ENCODE peak calls at places on chromosomes 12 and 14, in nine cellular contexts. One of them, this sample, is unnamed.

GRCh38 chr12:108004368-108004767 is 124.7 kb upstream of the WSCD2 start:
- DNase-seq in NCI-H1930: no peak
- DNase-seq in osteocyte: peak
- DNase-seq in HS-5: no peak
- DNase-seq in cardiac fibroblast: no peak
- DNase-seq in Peyer's patch: no peak
- DNase-seq in HTR-8/SVneo: peak
- DNase-seq in choroid plexus epithelial cell: peak
- DNase-seq in head of caudate nucleus: no peak
- DNase-seq in this sample: no peak

GRCh38 chr14:103973354-103973753 is 31.0 kb upstream of the RD3L start:
- DNase-seq in NCI-H1930: no peak
- DNase-seq in choroid plexus epithelial cell: peak
- DNase-seq in HTR-8/SVneo: no peak
- DNase-seq in head of caudate nucleus: no peak
- DNase-seq in cardiac fibroblast: no peak
- DNase-seq in Peyer's patch: no peak
- DNase-seq in osteocyte: no peak
- DNase-seq in HS-5: no peak
- DNase-seq in this sample: no peak

GRCh38 chr14:37384870-37385596 is 187.3 kb downstream of the MIPOL1 start:
- DNase-seq in NCI-H1930: no peak
- DNase-seq in HTR-8/SVneo: no peak
- DNase-seq in cardiac fibroblast: no peak
- DNase-seq in osteocyte: no peak
- DNase-seq in Peyer's patch: no peak
- DNase-seq in HS-5: no peak
- DNase-seq in head of caudate nucleus: no peak
- DNase-seq in choroid plexus epithelial cell: no peak
- DNase-seq in this sample: no peak

GRCh38 chr12:80752464-80752863 is 35.8 kb downstream of the MYF5 start:
- DNase-seq in Peyer's patch: no peak
- DNase-seq in head of caudate nucleus: no peak
- DNase-seq in choroid plexus epithelial cell: peak
- DNase-seq in HS-5: no peak
- DNase-seq in HTR-8/SVneo: no peak
- DNase-seq in NCI-H1930: no peak
- DNase-seq in osteocyte: no peak
- DNase-seq in cardiac fibroblast: peak
- DNase-seq in this sample: no peak

GRCh38 chr12:26233620-26234019 is 38.2 kb downstream of the SSPN start:
- DNase-seq in cardiac fibroblast: peak
- DNase-seq in head of caudate nucleus: no peak
- DNase-seq in HS-5: no peak
- DNase-seq in osteocyte: no peak
- DNase-seq in Peyer's patch: no peak
- DNase-seq in HTR-8/SVneo: no peak
- DNase-seq in NCI-H1930: no peak
- DNase-seq in choroid plexus epithelial cell: no peak
- DNase-seq in this sample: peak

GRCh38 chr12:75317784-75318183 is 12.3 kb downstream of the CAPS2 start:
- DNase-seq in osteocyte: no peak
- DNase-seq in HTR-8/SVneo: no peak
- DNase-seq in NCI-H1930: no peak
- DNase-seq in HS-5: no peak
- DNase-seq in Peyer's patch: no peak
- DNase-seq in cardiac fibroblast: no peak
- DNase-seq in head of caudate nucleus: no peak
- DNase-seq in choroid plexus epithelial cell: no peak
- DNase-seq in this sample: no peak

GRCh38 chr14:55240526-55241178 is 30.6 kb upstream of the FBXO34 start:
- DNase-seq in Peyer's patch: no peak
- DNase-seq in head of caudate nucleus: no peak
- DNase-seq in NCI-H1930: no peak
- DNase-seq in osteocyte: no peak
- DNase-seq in choroid plexus epithelial cell: peak
- DNase-seq in cardiac fibroblast: peak
- DNase-seq in HS-5: no peak
- DNase-seq in HTR-8/SVneo: no peak
- DNase-seq in this sample: no peak

GRCh38 chr14:64708148-64709004 is 4.2 kb downstream of the PLEKHG3 start:
- DNase-seq in cardiac fibroblast: peak
- DNase-seq in HTR-8/SVneo: peak
- DNase-seq in Peyer's patch: no peak
- DNase-seq in head of caudate nucleus: no peak
- DNase-seq in NCI-H1930: no peak
- DNase-seq in HS-5: no peak
- DNase-seq in choroid plexus epithelial cell: peak
- DNase-seq in osteocyte: no peak
- DNase-seq in this sample: peak

GRCh38 chr14:38208825-38209562 is 1.3 kb downstream of the SSTR1 start:
- DNase-seq in osteocyte: no peak
- DNase-seq in NCI-H1930: no peak
- DNase-seq in HS-5: no peak
- DNase-seq in head of caudate nucleus: no peak
- DNase-seq in Peyer's patch: no peak
- DNase-seq in cardiac fibroblast: peak
- DNase-seq in HTR-8/SVneo: peak
- DNase-seq in choroid plexus epithelial cell: peak
- DNase-seq in this sample: no peak

GRCh38 chr12:26631846-26632245 is 201.1 kb downstream of the ITPR2 start:
- DNase-seq in Peyer's patch: no peak
- DNase-seq in NCI-H1930: no peak
- DNase-seq in choroid plexus epithelial cell: no peak
- DNase-seq in head of caudate nucleus: no peak
- DNase-seq in HTR-8/SVneo: no peak
- DNase-seq in cardiac fibroblast: peak
- DNase-seq in osteocyte: no peak
- DNase-seq in HS-5: no peak
- DNase-seq in this sample: no peak

GRCh38 chr14:37466003-37466622 is 128.9 kb downstream of the FOXA1 start:
- DNase-seq in HS-5: no peak
- DNase-seq in cardiac fibroblast: no peak
- DNase-seq in HTR-8/SVneo: no peak
- DNase-seq in Peyer's patch: no peak
- DNase-seq in choroid plexus epithelial cell: no peak
- DNase-seq in osteocyte: no peak
- DNase-seq in NCI-H1930: no peak
- DNase-seq in head of caudate nucleus: no peak
- DNase-seq in this sample: no peak

GRCh38 chr12:6766651-6767300 is 613 bp downstream of the PTMS start:
- DNase-seq in osteocyte: peak
- DNase-seq in NCI-H1930: peak
- DNase-seq in HS-5: no peak
- DNase-seq in head of caudate nucleus: peak
- DNase-seq in choroid plexus epithelial cell: peak
- DNase-seq in Peyer's patch: peak
- DNase-seq in HTR-8/SVneo: peak
- DNase-seq in cardiac fibroblast: peak
- DNase-seq in this sample: peak

GRCh38 chr14:68683326-68683725 is 109.5 kb downstream of the ZFP36L1 start:
- DNase-seq in choroid plexus epithelial cell: peak
- DNase-seq in HS-5: no peak
- DNase-seq in Peyer's patch: no peak
- DNase-seq in head of caudate nucleus: peak
- DNase-seq in osteocyte: no peak
- DNase-seq in NCI-H1930: no peak
- DNase-seq in HTR-8/SVneo: no peak
- DNase-seq in cardiac fibroblast: peak
- DNase-seq in this sample: peak

GRCh38 chr12:56684745-56685369 is 3.2 kb downstream of the PTGES3 start:
- DNase-seq in HS-5: no peak
- DNase-seq in HTR-8/SVneo: no peak
- DNase-seq in cardiac fibroblast: peak
- DNase-seq in osteocyte: peak
- DNase-seq in choroid plexus epithelial cell: no peak
- DNase-seq in head of caudate nucleus: no peak
- DNase-seq in Peyer's patch: no peak
- DNase-seq in NCI-H1930: no peak
- DNase-seq in this sample: no peak

GRCh38 chr12:121802843-121803698 is 738 bp upstream of the SETD1B start:
- DNase-seq in head of caudate nucleus: peak
- DNase-seq in HTR-8/SVneo: peak
- DNase-seq in choroid plexus epithelial cell: peak
- DNase-seq in osteocyte: peak
- DNase-seq in Peyer's patch: peak
- DNase-seq in cardiac fibroblast: peak
- DNase-seq in HS-5: peak
- DNase-seq in NCI-H1930: peak
- DNase-seq in this sample: peak

GRCh38 chr12:50103767-50104321 is at the start of gene GPD1:
- DNase-seq in NCI-H1930: no peak
- DNase-seq in HS-5: no peak
- DNase-seq in HTR-8/SVneo: no peak
- DNase-seq in choroid plexus epithelial cell: peak
- DNase-seq in Peyer's patch: no peak
- DNase-seq in cardiac fibroblast: peak
- DNase-seq in osteocyte: no peak
- DNase-seq in head of caudate nucleus: peak
- DNase-seq in this sample: peak

GRCh38 chr12:98533723-98534251 is 18.4 kb downstream of the TMPO start:
- DNase-seq in osteocyte: no peak
- DNase-seq in cardiac fibroblast: peak
- DNase-seq in NCI-H1930: no peak
- DNase-seq in Peyer's patch: no peak
- DNase-seq in HS-5: no peak
- DNase-seq in choroid plexus epithelial cell: peak
- DNase-seq in head of caudate nucleus: no peak
- DNase-seq in HTR-8/SVneo: no peak
- DNase-seq in this sample: no peak

GRCh38 chr12:45268672-45269406 is 52.9 kb downstream of the ANO6 start:
- DNase-seq in head of caudate nucleus: no peak
- DNase-seq in HTR-8/SVneo: peak
- DNase-seq in osteocyte: peak
- DNase-seq in choroid plexus epithelial cell: peak
- DNase-seq in cardiac fibroblast: peak
- DNase-seq in Peyer's patch: peak
- DNase-seq in NCI-H1930: peak
- DNase-seq in HS-5: peak
- DNase-seq in this sample: no peak

GRCh38 chr14:100838493-100839440 is 12.8 kb downstream of the MEG3 start:
- DNase-seq in NCI-H1930: no peak
- DNase-seq in HTR-8/SVneo: no peak
- DNase-seq in HS-5: no peak
- DNase-seq in head of caudate nucleus: no peak
- DNase-seq in choroid plexus epithelial cell: no peak
- DNase-seq in cardiac fibroblast: no peak
- DNase-seq in osteocyte: no peak
- DNase-seq in Peyer's patch: no peak
- DNase-seq in this sample: no peak

GRCh38 chr12:72271741-72272661 is at the start of gene TRHDE:
- DNase-seq in NCI-H1930: no peak
- DNase-seq in Peyer's patch: no peak
- DNase-seq in HTR-8/SVneo: no peak
- DNase-seq in osteocyte: peak
- DNase-seq in HS-5: no peak
- DNase-seq in choroid plexus epithelial cell: peak
- DNase-seq in cardiac fibroblast: peak
- DNase-seq in head of caudate nucleus: peak
- DNase-seq in this sample: no peak

GRCh38 chr12:108457734-108458361 is 57.2 kb upstream of the FICD start:
- DNase-seq in HS-5: no peak
- DNase-seq in head of caudate nucleus: no peak
- DNase-seq in osteocyte: no peak
- DNase-seq in NCI-H1930: no peak
- DNase-seq in choroid plexus epithelial cell: peak
- DNase-seq in HTR-8/SVneo: no peak
- DNase-seq in cardiac fibroblast: no peak
- DNase-seq in Peyer's patch: no peak
- DNase-seq in this sample: no peak

GRCh38 chr14:101313268-101313667 is 248.0 kb upstream of the DIO3 start:
- DNase-seq in cardiac fibroblast: no peak
- DNase-seq in choroid plexus epithelial cell: no peak
- DNase-seq in HS-5: no peak
- DNase-seq in NCI-H1930: no peak
- DNase-seq in Peyer's patch: no peak
- DNase-seq in head of caudate nucleus: no peak
- DNase-seq in HTR-8/SVneo: no peak
- DNase-seq in osteocyte: no peak
- DNase-seq in this sample: no peak

GRCh38 chr12:108803428-108804105 is 53.8 kb downstream of the SSH1 start:
- DNase-seq in NCI-H1930: peak
- DNase-seq in head of caudate nucleus: peak
- DNase-seq in choroid plexus epithelial cell: peak
- DNase-seq in Peyer's patch: peak
- DNase-seq in HS-5: peak
- DNase-seq in osteocyte: peak
- DNase-seq in cardiac fibroblast: peak
- DNase-seq in HTR-8/SVneo: peak
- DNase-seq in this sample: no peak

GRCh38 chr12:46524778-46525177 is 152.2 kb upstream of the SLC38A2 start:
- DNase-seq in NCI-H1930: no peak
- DNase-seq in choroid plexus epithelial cell: peak
- DNase-seq in cardiac fibroblast: peak
- DNase-seq in osteocyte: no peak
- DNase-seq in HTR-8/SVneo: no peak
- DNase-seq in HS-5: no peak
- DNase-seq in head of caudate nucleus: no peak
- DNase-seq in Peyer's patch: peak
- DNase-seq in this sample: peak

GRCh38 chr14:72522847-72523246 is 371.1 kb downstream of the DPF3 start:
- DNase-seq in choroid plexus epithelial cell: no peak
- DNase-seq in Peyer's patch: no peak
- DNase-seq in cardiac fibroblast: no peak
- DNase-seq in osteocyte: no peak
- DNase-seq in HS-5: no peak
- DNase-seq in head of caudate nucleus: no peak
- DNase-seq in HTR-8/SVneo: no peak
- DNase-seq in NCI-H1930: no peak
- DNase-seq in this sample: no peak

GRCh38 chr14:69464829-69465228 is 19.7 kb upstream of the PLEKHD1 start:
- DNase-seq in head of caudate nucleus: no peak
- DNase-seq in cardiac fibroblast: peak
- DNase-seq in HTR-8/SVneo: peak
- DNase-seq in Peyer's patch: no peak
- DNase-seq in choroid plexus epithelial cell: peak
- DNase-seq in osteocyte: no peak
- DNase-seq in HS-5: peak
- DNase-seq in NCI-H1930: no peak
- DNase-seq in this sample: no peak

GRCh38 chr14:63672417-63673180 is 30.9 kb upstream of the WDR89 start:
- DNase-seq in head of caudate nucleus: no peak
- DNase-seq in choroid plexus epithelial cell: no peak
- DNase-seq in cardiac fibroblast: no peak
- DNase-seq in NCI-H1930: no peak
- DNase-seq in HS-5: no peak
- DNase-seq in Peyer's patch: no peak
- DNase-seq in osteocyte: no peak
- DNase-seq in HTR-8/SVneo: no peak
- DNase-seq in this sample: no peak

GRCh38 chr12:10220398-10221077 is 7.9 kb downstream of the GABARAPL1 start:
- DNase-seq in HTR-8/SVneo: no peak
- DNase-seq in cardiac fibroblast: peak
- DNase-seq in NCI-H1930: no peak
- DNase-seq in choroid plexus epithelial cell: peak
- DNase-seq in head of caudate nucleus: peak
- DNase-seq in HS-5: no peak
- DNase-seq in Peyer's patch: no peak
- DNase-seq in osteocyte: no peak
- DNase-seq in this sample: no peak

GRCh38 chr12:12716151-12716844 is 870 bp upstream of the CDKN1B start:
- DNase-seq in head of caudate nucleus: no peak
- DNase-seq in NCI-H1930: no peak
- DNase-seq in HS-5: no peak
- DNase-seq in HTR-8/SVneo: no peak
- DNase-seq in Peyer's patch: peak
- DNase-seq in osteocyte: no peak
- DNase-seq in cardiac fibroblast: peak
- DNase-seq in choroid plexus epithelial cell: peak
- DNase-seq in this sample: peak

GRCh38 chr14:62209287-62209899 is 447.2 kb downstream of the SNAPC1 start:
- DNase-seq in choroid plexus epithelial cell: peak
- DNase-seq in HS-5: peak
- DNase-seq in HTR-8/SVneo: peak
- DNase-seq in head of caudate nucleus: no peak
- DNase-seq in Peyer's patch: no peak
- DNase-seq in osteocyte: no peak
- DNase-seq in NCI-H1930: no peak
- DNase-seq in cardiac fibroblast: peak
- DNase-seq in this sample: no peak

GRCh38 chr14:55123101-55123500 is 6.0 kb upstream of the LGALS3 start:
- DNase-seq in Peyer's patch: no peak
- DNase-seq in HS-5: no peak
- DNase-seq in NCI-H1930: no peak
- DNase-seq in head of caudate nucleus: peak
- DNase-seq in HTR-8/SVneo: peak
- DNase-seq in osteocyte: no peak
- DNase-seq in cardiac fibroblast: peak
- DNase-seq in choroid plexus epithelial cell: peak
- DNase-seq in this sample: no peak

This sample was measured in substantia nigra.